ENCODE peak calls at places on chromosome 19, in five cellular contexts. U, T, S, K and W are unnamed samples.

GRCh38 chr19:347946-348861 is 3.6 kb upstream of the MIER2 start:
- DNase-seq in U (no peak), T (peak; percentile 57), S (no peak), K (no peak), W (no peak)

GRCh38 chr19:32863301-32863700 is 6.3 kb downstream of the SLC7A9 start:
- DNase-seq in U (no peak), T (no peak), S (no peak), K (no peak), W (no peak)

GRCh38 chr19:8445488-8446001 is 770 bp downstream of the HNRNPM start:
- DNase-seq in U (peak; percentile 52), T (peak; percentile 76), S (no peak), K (peak; percentile 76), W (peak; percentile 67)

GRCh38 chr19:2355168-2356035 is 4.7 kb upstream of the TMPRSS9 start:
- DNase-seq in U (no peak), T (no peak), S (no peak), K (no peak), W (no peak)

GRCh38 chr19:1599460-1599846 is 5.8 kb downstream of the UQCR11 start:
- DNase-seq in U (no peak), T (no peak), S (no peak), K (no peak), W (no peak)

GRCh38 chr19:7982103-7982502 is 23.3 kb downstream of the ELAVL1 start:
- DNase-seq in U (no peak), T (no peak), S (no peak), K (no peak), W (no peak)

GRCh38 chr19:46471116-46471733 is at the start of gene PNMA8A:
- DNase-seq in U (no peak), T (peak; percentile 86), S (peak; percentile 74), K (peak; percentile 97), W (peak; percentile 44)

GRCh38 chr19:29625316-29625715 is 19.2 kb downstream of the POP4 start:
- DNase-seq in U (no peak), T (no peak), S (no peak), K (no peak), W (no peak)

GRCh38 chr19:4256563-4256962 is 9.7 kb downstream of the YJU2 start:
- DNase-seq in U (no peak), T (no peak), S (no peak), K (no peak), W (no peak)

GRCh38 chr19:16463991-16464575 is 7.7 kb downstream of the EPS15L1 start:
- DNase-seq in U (no peak), T (no peak), S (no peak), K (peak; percentile 50), W (no peak)

GRCh38 chr19:10761443-10762242 is 43.8 kb downstream of the DNM2 start:
- DNase-seq in U (no peak), T (no peak), S (no peak), K (no peak), W (peak; percentile 44)

GRCh38 chr19:14758816-14759215 is 19.5 kb downstream of the ADGRE2 start:
- DNase-seq in U (peak; percentile 15), T (peak; percentile 6), S (peak; percentile 59), K (no peak), W (no peak)

GRCh38 chr19:3682741-3683404 is 17.4 kb downstream of the PIP5K1C start:
- DNase-seq in U (no peak), T (no peak), S (no peak), K (peak; percentile 79), W (no peak)

GRCh38 chr19:7602935-7603497 is 7.4 kb downstream of the CAMSAP3 start:
- DNase-seq in U (no peak), T (no peak), S (no peak), K (peak; percentile 10), W (no peak)

GRCh38 chr19:48271531-48272151 is 1.8 kb downstream of the ZNF114 start:
- DNase-seq in U (no peak), T (no peak), S (peak; percentile 51), K (peak; percentile 81), W (no peak)

GRCh38 chr19:35805518-35806102 is 7.0 kb downstream of the PRODH2 start:
- DNase-seq in U (no peak), T (peak; percentile 52), S (no peak), K (no peak), W (no peak)

GRCh38 chr19:5113101-5113557 is 144.2 kb downstream of the KDM4B start:
- DNase-seq in U (no peak), T (no peak), S (no peak), K (no peak), W (no peak)

GRCh38 chr19:4376991-4377781 is 23.2 kb downstream of the SH3GL1 start:
- DNase-seq in U (no peak), T (peak; percentile 61), S (no peak), K (no peak), W (peak; percentile 72)

GRCh38 chr19:50739841-50740426 is 16.8 kb downstream of the CLEC11A start:
- DNase-seq in U (no peak), T (no peak), S (no peak), K (no peak), W (no peak)

GRCh38 chr19:8240274-8241229 is 31.4 kb downstream of the CERS4 start:
- DNase-seq in U (peak; percentile 84), T (peak; percentile 95), S (peak; percentile 51), K (peak; percentile 93), W (peak; percentile 94)

GRCh38 chr19:57664269-57665127 is 4.2 kb upstream of the ZSCAN4 start:
- DNase-seq in U (peak; percentile 14), T (peak; percentile 75), S (no peak), K (peak; percentile 89), W (peak; percentile 31)

GRCh38 chr19:2478324-2478755 is 2.4 kb downstream of the GADD45B start:
- DNase-seq in U (peak; percentile 89), T (peak; percentile 94), S (no peak), K (peak; percentile 63), W (peak; percentile 82)

GRCh38 chr19:6271721-6272410 is 7.9 kb downstream of the MLLT1 start:
- DNase-seq in U (peak; percentile 62), T (peak; percentile 97), S (no peak), K (peak; percentile 87), W (peak; percentile 68)

GRCh38 chr19:48403606-48404005 is 10.1 kb downstream of the GRIN2D start:
- DNase-seq in U (peak; percentile 46), T (no peak), S (no peak), K (peak; percentile 91), W (no peak)

GRCh38 chr19:49809155-49809986 is 3.7 kb downstream of the FUZ start:
- DNase-seq in U (peak; percentile 32), T (peak; percentile 84), S (no peak), K (peak; percentile 79), W (peak; percentile 66)

GRCh38 chr19:34479396-34479795 is 2.2 kb upstream of the WTIP start:
- DNase-seq in U (no peak), T (no peak), S (no peak), K (no peak), W (no peak)

GRCh38 chr19:34481861-34482379 is 362 bp downstream of the WTIP start:
- DNase-seq in U (no peak), T (no peak), S (no peak), K (peak; percentile 77), W (no peak)

GRCh38 chr19:34480491-34480890 is 1.1 kb upstream of the WTIP start:
- DNase-seq in U (no peak), T (no peak), S (no peak), K (no peak), W (no peak)

GRCh38 chr19:34482380-34483250 is 1.1 kb downstream of the WTIP start:
- DNase-seq in U (no peak), T (no peak), S (no peak), K (peak; percentile 70), W (no peak)

GRCh38 chr19:34480971-34481821 is at the start of gene WTIP:
- DNase-seq in U (peak; percentile 50), T (peak; percentile 86), S (no peak), K (peak; percentile 78), W (peak; percentile 67)
- TF ChIP-seq POLR2AphosphoS5 in U (no peak), T (peak; percentile 50), S (peak; percentile 61), K (peak; percentile 54), W (peak; percentile 41)

GRCh38 chr19:12930002-12930645 is 3.4 kb downstream of the FARSA start:
- DNase-seq in U (no peak), T (no peak), S (no peak), K (no peak), W (no peak)
- TF ChIP-seq POLR2AphosphoS5 in U (no peak), T (no peak), S (no peak), K (no peak), W (no peak)

GRCh38 chr19:39539165-39539518 is 819 bp downstream of the EID2 start:
- DNase-seq in U (no peak), T (no peak), S (no peak), K (no peak), W (no peak)

GRCh38 chr19:39540333-39540673 is 342 bp upstream of the EID2 start:
- DNase-seq in U (no peak), T (no peak), S (no peak), K (no peak), W (no peak)

GRCh38 chr19:39542198-39542597 is 2.2 kb upstream of the EID2 start:
- DNase-seq in U (no peak), T (no peak), S (no peak), K (no peak), W (no peak)

GRCh38 chr19:39543477-39543857 is 3.5 kb upstream of the EID2 start:
- DNase-seq in U (no peak), T (no peak), S (no peak), K (no peak), W (no peak)

DNA sequence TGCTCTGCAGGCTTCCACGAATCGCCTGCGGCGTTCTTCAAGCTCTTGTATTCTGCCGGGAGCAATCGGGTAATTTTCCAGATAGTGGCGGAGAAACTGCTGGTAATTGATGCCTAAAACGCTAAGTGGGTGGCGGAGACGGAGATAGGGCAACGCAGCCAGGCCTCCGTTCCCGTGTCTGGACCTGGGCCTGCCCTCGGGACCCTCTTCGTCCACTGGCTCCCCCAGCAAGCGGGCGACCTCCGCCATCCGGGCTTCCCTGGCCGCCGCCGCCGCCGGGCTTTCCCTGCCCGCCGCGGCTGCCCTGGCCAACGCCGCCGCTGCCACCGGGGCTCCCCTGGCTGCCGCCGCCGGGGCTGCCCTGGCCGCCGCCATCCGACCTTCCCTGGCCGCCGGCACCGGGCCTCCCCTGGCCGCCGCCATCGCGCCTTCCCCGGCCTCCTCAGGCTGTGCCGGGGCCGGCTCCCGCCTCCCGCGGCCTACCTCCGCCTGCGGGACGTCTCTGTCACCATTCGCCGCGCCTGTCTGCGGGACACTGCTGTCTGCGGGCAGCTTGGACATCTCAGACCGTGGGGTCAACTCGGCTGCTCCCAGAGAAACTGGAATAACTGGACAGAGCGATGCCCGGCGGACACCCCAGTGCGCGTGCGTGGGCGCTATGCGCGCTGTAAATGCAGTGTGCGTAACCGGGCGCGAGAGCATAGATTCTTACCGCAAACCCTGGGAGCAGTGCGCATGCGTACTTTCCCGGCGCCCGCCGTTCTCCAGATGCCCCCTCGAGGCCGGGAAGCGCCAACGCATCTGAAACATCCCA is at the start of gene EID2:
- DNase-seq in U (peak; percentile 93), T (peak; percentile 98), S (no peak), K (peak; percentile 97), W (peak; percentile 97)
- TF ChIP-seq POLR2AphosphoS5 in U (peak; percentile 99), T (peak; percentile 92), S (peak; percentile 88), K (peak; percentile 88), W (peak; percentile 91)

DNA sequence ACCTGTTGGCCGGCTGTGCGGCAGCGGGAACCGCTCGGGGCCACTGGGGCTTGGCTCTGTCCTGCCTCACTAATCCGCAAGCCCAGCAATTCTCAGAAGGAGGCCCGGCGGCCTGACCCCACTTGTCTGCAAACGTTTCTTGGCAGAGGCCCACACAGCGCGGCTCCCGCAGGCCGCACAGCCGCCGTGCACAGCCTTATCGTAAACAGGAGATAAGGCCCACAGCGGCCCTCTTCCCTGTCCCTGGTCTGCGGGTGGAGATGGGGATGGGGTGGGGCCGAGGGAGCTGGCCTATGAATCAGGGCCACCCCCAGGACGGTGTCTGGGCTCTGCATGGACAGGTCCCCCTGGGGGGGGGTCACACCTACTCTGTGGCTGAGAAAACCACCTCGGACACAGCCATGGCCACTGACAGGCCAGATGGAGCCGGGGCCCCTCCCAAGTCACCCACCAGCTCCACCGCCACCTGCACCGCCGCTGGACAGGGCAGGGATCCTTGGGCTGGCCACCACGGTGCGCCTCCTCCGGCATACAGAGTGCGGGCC is 47.8 kb downstream of the COMP start:
- DNase-seq in U (peak; percentile 43), T (no peak), S (no peak), K (peak; percentile 92), W (peak; percentile 92)
- TF ChIP-seq POLR2AphosphoS5 in U (no peak), T (no peak), S (no peak), K (no peak), W (peak; percentile 71)